ENCODE peak calls at places on chromosomes 13 and 19, in four cellular contexts. One of them, this sample, is unnamed.

GRCh38 chr19:926595-927043 is 784 bp downstream of the ARID3A start:
- DNase-seq in T-helper 1 cell: no peak
- DNase-seq in NCI-H526: no peak
- DNase-seq in brain microvascular endothelial cell: peak; percentile 28
- DNase-seq in this sample: no peak

GRCh38 chr13:106586764-106587163 is 18.8 kb upstream of the ARGLU1 start:
- DNase-seq in T-helper 1 cell: no peak
- DNase-seq in NCI-H526: no peak
- DNase-seq in brain microvascular endothelial cell: no peak
- DNase-seq in this sample: no peak

GRCh38 chr19:43984687-43985000 is 656 bp downstream of the ZNF155 start:
- DNase-seq in brain microvascular endothelial cell: no peak
- DNase-seq in T-helper 1 cell: no peak
- DNase-seq in NCI-H526: no peak
- DNase-seq in this sample: no peak

GRCh38 chr19:37655689-37656491 is 625 bp upstream of the ZFP30 start:
- DNase-seq in brain microvascular endothelial cell: peak; percentile 69
- DNase-seq in T-helper 1 cell: peak; percentile 78
- DNase-seq in NCI-H526: peak; percentile 83
- DNase-seq in this sample: peak; percentile 79

GRCh38 chr13:60986301-60986700 is 429.3 kb downstream of the PCDH20 start:
- DNase-seq in brain microvascular endothelial cell: no peak
- DNase-seq in T-helper 1 cell: no peak
- DNase-seq in NCI-H526: no peak
- DNase-seq in this sample: no peak

GRCh38 chr13:52387721-52388120 is 18.3 kb downstream of the THSD1 start:
- DNase-seq in NCI-H526: no peak
- DNase-seq in T-helper 1 cell: no peak
- DNase-seq in brain microvascular endothelial cell: no peak
- DNase-seq in this sample: no peak

GRCh38 chr13:77530870-77531269 is 4.6 kb upstream of the SCEL start:
- DNase-seq in NCI-H526: no peak
- DNase-seq in T-helper 1 cell: no peak
- DNase-seq in brain microvascular endothelial cell: no peak
- DNase-seq in this sample: no peak

GRCh38 chr19:6576869-6577281 is 14.1 kb downstream of the CD70 start:
- DNase-seq in brain microvascular endothelial cell: no peak
- DNase-seq in NCI-H526: no peak
- DNase-seq in T-helper 1 cell: no peak
- DNase-seq in this sample: no peak

GRCh38 chr13:36096411-36097184 is 34.6 kb downstream of the DCLK1 start:
- DNase-seq in T-helper 1 cell: no peak
- DNase-seq in NCI-H526: no peak
- DNase-seq in brain microvascular endothelial cell: no peak
- DNase-seq in this sample: no peak

GRCh38 chr13:75479102-75479501 is 2.9 kb downstream of the TBC1D4 start:
- DNase-seq in NCI-H526: no peak
- DNase-seq in T-helper 1 cell: no peak
- DNase-seq in brain microvascular endothelial cell: no peak
- DNase-seq in this sample: no peak

GRCh38 chr13:30551194-30551593 is 66.5 kb upstream of the USPL1 start:
- DNase-seq in brain microvascular endothelial cell: no peak
- DNase-seq in NCI-H526: peak; percentile 23
- DNase-seq in T-helper 1 cell: no peak
- DNase-seq in this sample: no peak

GRCh38 chr19:51114087-51114714 is 6.0 kb upstream of the CTU1 start:
- DNase-seq in brain microvascular endothelial cell: no peak
- DNase-seq in NCI-H526: no peak
- DNase-seq in T-helper 1 cell: no peak
- DNase-seq in this sample: no peak

GRCh38 chr13:41995946-41996345 is 35.0 kb upstream of the VWA8 start:
- DNase-seq in brain microvascular endothelial cell: peak; percentile 80
- DNase-seq in NCI-H526: no peak
- DNase-seq in T-helper 1 cell: no peak
- DNase-seq in this sample: no peak

GRCh38 chr13:23506071-23506820 is 64.0 kb upstream of the TNFRSF19 start:
- DNase-seq in brain microvascular endothelial cell: no peak
- DNase-seq in NCI-H526: no peak
- DNase-seq in T-helper 1 cell: no peak
- DNase-seq in this sample: no peak

GRCh38 chr13:112820318-112820717 is 130.5 kb downstream of the ATP11A start:
- DNase-seq in brain microvascular endothelial cell: no peak
- DNase-seq in T-helper 1 cell: no peak
- DNase-seq in NCI-H526: no peak
- DNase-seq in this sample: no peak

GRCh38 chr13:104740616-104741222 is 1674.5 kb upstream of the SLC10A2 start:
- DNase-seq in brain microvascular endothelial cell: no peak
- DNase-seq in NCI-H526: no peak
- DNase-seq in T-helper 1 cell: no peak
- DNase-seq in this sample: no peak

GRCh38 chr13:101049166-101049850 is 367.0 kb downstream of the NALCN start:
- DNase-seq in NCI-H526: no peak
- DNase-seq in brain microvascular endothelial cell: no peak
- DNase-seq in T-helper 1 cell: no peak
- DNase-seq in this sample: no peak

GRCh38 chr19:8117991-8118390 is 31.4 kb downstream of the FBN3 start:
- DNase-seq in T-helper 1 cell: no peak
- DNase-seq in NCI-H526: no peak
- DNase-seq in brain microvascular endothelial cell: no peak
- DNase-seq in this sample: no peak

GRCh38 chr13:110568649-110569048 is 7.1 kb upstream of the RAB20 start:
- DNase-seq in T-helper 1 cell: no peak
- DNase-seq in brain microvascular endothelial cell: no peak
- DNase-seq in NCI-H526: no peak
- DNase-seq in this sample: no peak

GRCh38 chr19:3279306-3279705 is 54.8 kb downstream of the CELF5 start:
- DNase-seq in NCI-H526: no peak
- DNase-seq in brain microvascular endothelial cell: no peak
- DNase-seq in T-helper 1 cell: no peak
- DNase-seq in this sample: peak; percentile 14

This sample was measured in frontal cortex.